ENCODE peak calls at places on chromosomes 2 and 18, in five cellular contexts. W, Z, S, B and K are unnamed samples.

GRCh38 chr18:77057043-77057442 is 75.5 kb downstream of the MBP start:
- DNase-seq in W (peak), Z (no peak), S (no peak), B (no peak), K (peak)

GRCh38 chr18:32478317-32478716 is 7.6 kb upstream of the GAREM1 start:
- DNase-seq in W (no peak), Z (no peak), S (no peak), B (no peak), K (no peak)

GRCh38 chr18:79934311-79935097 is 16.9 kb downstream of the SLC66A2 start:
- DNase-seq in W (no peak), Z (no peak), S (peak), B (peak), K (no peak)

GRCh38 chr2:38237311-38237710 is 139.8 kb downstream of the ATL2 start:
- DNase-seq in W (no peak), Z (no peak), S (no peak), B (no peak), K (no peak)

GRCh38 chr2:105541189-105542050 is 142.6 kb upstream of the FHL2 start:
- DNase-seq in W (no peak), Z (peak), S (no peak), B (peak), K (no peak)

GRCh38 chr2:100940766-100941645 is 61.1 kb upstream of the RPL31 start:
- DNase-seq in W (peak), Z (peak), S (no peak), B (no peak), K (no peak)

GRCh38 chr2:120729410-120730052 is 6.1 kb upstream of the GLI2 start:
- DNase-seq in W (peak), Z (no peak), S (no peak), B (no peak), K (peak)

GRCh38 chr2:68294913-68295312 is 24.8 kb downstream of the CNRIP1 start:
- DNase-seq in W (no peak), Z (no peak), S (no peak), B (no peak), K (no peak)

GRCh38 chr18:43442571-43442970 is 165.3 kb upstream of the SYT4 start:
- DNase-seq in W (no peak), Z (no peak), S (no peak), B (no peak), K (no peak)

GRCh38 chr2:12928706-12929291 is 212.1 kb downstream of the TRIB2 start:
- DNase-seq in W (no peak), Z (no peak), S (no peak), B (no peak), K (no peak)
- H3K4me3 ChIP-seq in W (no peak), Z (no peak), S (no peak), B (no peak), K (no peak)

DNA sequence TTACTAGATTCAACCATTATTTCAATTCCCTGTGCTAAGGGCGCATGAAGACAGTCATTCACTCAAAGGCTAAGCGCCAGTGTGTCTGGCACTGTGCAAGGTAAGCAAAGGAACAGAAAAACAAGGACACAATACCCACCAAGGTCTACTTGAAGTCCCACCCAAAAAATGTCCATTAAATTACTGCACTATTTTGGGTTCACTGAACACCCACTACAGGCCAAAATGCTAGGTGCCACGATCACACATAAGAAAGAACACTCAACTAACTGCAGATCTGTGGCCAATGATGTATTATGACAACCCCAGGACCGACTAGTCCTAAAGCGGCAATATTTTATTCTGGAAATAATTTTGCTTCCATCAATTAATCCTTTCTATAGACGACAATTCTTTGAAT is 1.8 kb downstream of the TMEM131 start:
- DNase-seq in W (no peak), Z (no peak), S (no peak), B (no peak), K (no peak)
- H3K4me3 ChIP-seq in W (peak), Z (peak), S (peak), B (no peak), K (peak)

DNA sequence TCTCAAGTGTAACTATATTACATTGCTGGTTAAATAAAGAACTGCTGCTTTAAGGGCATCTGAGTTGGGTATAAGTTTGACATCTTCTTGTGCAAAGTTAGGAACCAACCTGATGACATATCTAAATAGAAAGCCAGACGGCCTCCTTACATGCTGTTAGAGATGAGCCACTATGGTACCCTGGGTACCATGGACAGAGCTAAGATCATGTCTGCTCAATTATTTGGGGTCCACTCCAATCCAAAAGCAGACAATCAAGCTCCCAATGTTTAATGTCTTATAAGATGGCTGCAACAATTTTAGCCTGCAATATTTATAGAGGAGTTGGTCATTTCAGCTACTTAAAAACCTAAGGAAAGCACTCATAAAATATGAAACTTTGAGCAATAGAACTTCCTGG is 86.2 kb downstream of the UPP2 start:
- DNase-seq in W (no peak), Z (no peak), S (no peak), B (no peak), K (no peak)
- H3K4me3 ChIP-seq in W (no peak), Z (no peak), S (no peak), B (no peak), K (no peak)

DNA sequence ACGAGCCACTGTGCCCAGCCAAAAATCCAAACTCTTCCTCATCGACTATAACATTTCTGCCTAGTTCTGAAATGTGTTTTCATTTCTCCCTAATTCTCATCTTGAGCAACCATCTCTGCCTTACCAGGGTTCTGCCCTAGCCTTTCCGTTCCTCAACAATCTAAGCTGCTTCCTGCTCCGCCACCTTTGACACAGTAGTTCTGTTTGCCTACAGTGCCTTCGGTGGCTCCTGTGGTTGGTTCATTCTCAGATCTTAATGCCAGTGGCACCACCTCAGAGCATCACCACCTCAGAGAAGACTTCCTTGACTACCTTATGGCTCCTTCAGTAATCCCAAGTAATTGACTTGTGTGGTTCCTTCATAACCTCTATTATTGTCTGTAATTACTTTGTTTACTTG is 3.8 kb downstream of the SOCS6 start:
- DNase-seq in W (no peak), Z (no peak), S (no peak), B (no peak), K (no peak)
- H3K4me3 ChIP-seq in W (no peak), Z (no peak), S (no peak), B (no peak), K (no peak)

GRCh38 chr2:239380831-239381708 is 19.8 kb downstream of the HDAC4 start:
- DNase-seq in W (no peak), Z (no peak), S (peak), B (no peak), K (no peak)
- H3K4me3 ChIP-seq in W (no peak), Z (no peak), S (peak), B (no peak), K (no peak)

DNA sequence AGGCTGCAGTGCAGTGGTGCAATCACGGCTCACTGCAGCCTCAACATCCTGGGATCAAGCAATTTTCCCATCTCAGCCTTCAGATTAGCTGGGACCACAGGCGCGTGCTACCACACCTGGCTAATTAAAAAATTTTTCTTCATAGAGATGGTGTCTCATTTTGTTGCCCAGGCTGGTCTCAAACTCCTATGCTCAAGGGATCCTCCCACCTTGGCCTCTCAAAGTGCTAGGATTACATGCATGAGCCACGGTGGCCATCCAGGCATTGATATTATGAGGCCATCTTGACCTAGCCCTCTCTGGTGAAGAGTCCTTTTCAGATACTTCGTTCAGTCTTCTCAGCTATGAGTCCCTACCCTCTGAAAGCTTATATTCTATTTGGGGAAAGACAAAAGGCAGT is 1.1 kb upstream of the CASP8 start:
- DNase-seq in W (no peak), Z (no peak), S (no peak), B (no peak), K (no peak)
- H3K4me3 ChIP-seq in W (peak), Z (peak), S (no peak), B (no peak), K (peak)

DNA sequence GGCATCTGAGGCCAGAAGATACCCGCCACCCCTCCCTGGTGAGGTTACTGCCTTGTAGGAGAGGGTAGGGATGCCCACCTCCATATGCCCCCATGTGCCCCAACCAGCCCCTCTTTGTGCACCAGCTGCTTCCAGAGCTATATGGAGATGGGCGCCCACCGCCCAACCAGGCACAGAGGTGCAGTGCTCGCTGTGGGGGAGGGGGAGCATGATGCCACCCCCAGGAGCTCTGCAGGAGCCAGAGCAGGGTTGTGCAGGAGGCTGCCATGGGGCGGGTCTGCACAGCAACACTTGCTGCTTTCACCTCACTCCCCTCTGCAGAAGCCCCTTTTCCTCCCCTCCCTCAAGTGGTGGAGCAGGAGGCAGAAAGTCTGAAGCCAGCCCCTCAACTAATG is 174.6 kb downstream of the SMAD7 start:
- DNase-seq in W (no peak), Z (no peak), S (no peak), B (no peak), K (no peak)
- H3K4me3 ChIP-seq in W (no peak), Z (no peak), S (no peak), B (no peak), K (no peak)